ENCODE peak calls at places on chromosomes 7 and 10, in five cellular contexts. P, T, Z, C and N are unnamed samples.

GRCh38 chr10:25707541-25707940 is 226.5 kb upstream of the MYO3A start:
- DNase-seq in Z (no peak), P (no peak), C (no peak), T (no peak), N (no peak)

GRCh38 chr7:90698616-90699015 is 102.5 kb downstream of the CDK14 start:
- DNase-seq in C (no peak), P (no peak), Z (no peak), T (no peak), N (no peak)

GRCh38 chr10:117464176-117464575 is 78.4 kb upstream of the EMX2 start:
- DNase-seq in P (no peak), C (no peak), T (no peak), Z (no peak), N (no peak)

GRCh38 chr10:118832242-118832651 is 77.5 kb upstream of the CACUL1 start:
- DNase-seq in P (no peak), C (peak), T (peak), Z (no peak), N (no peak)

GRCh38 chr10:131722121-131722520 is 178.7 kb upstream of the PPP2R2D start:
- DNase-seq in Z (no peak), C (no peak), P (no peak), T (no peak), N (no peak)

GRCh38 chr10:72334196-72334831 is 20.4 kb downstream of the DNAJB12 start:
- DNase-seq in T (no peak), Z (no peak), C (peak), P (peak), N (no peak)

GRCh38 chr7:65827366-65827765 is 45.5 kb upstream of the VKORC1L1 start:
- DNase-seq in P (no peak), T (no peak), Z (no peak), C (no peak), N (no peak)

GRCh38 chr7:130878785-130879184 is 144.8 kb upstream of the KLF14 start:
- DNase-seq in T (no peak), C (no peak), Z (no peak), P (no peak), N (no peak)

GRCh38 chr7:17130281-17131059 is 168.0 kb upstream of the AHR start:
- DNase-seq in P (no peak), C (no peak), Z (no peak), T (no peak), N (no peak)

GRCh38 chr10:109374215-109374614 is 549.1 kb downstream of the XPNPEP1 start:
- DNase-seq in C (no peak), P (no peak), T (no peak), Z (no peak), N (no peak)

GRCh38 chr10:123614888-123615287 is 51.3 kb upstream of the GPR26 start:
- DNase-seq in T (peak), Z (no peak), P (peak), C (peak), N (peak)

GRCh38 chr10:17617031-17617911 is at the start of gene HACD1:
- DNase-seq in Z (no peak), C (peak), T (no peak), P (peak), N (peak)

GRCh38 chr10:62048473-62048872 is 147.0 kb downstream of the ARID5B start:
- DNase-seq in P (no peak), Z (no peak), C (no peak), T (no peak), N (no peak)

GRCh38 chr10:10680496-10680895 is 337.2 kb upstream of the CELF2 start:
- DNase-seq in Z (no peak), C (no peak), T (no peak), P (no peak), N (no peak)

GRCh38 chr7:2635810-2636701 is 4.3 kb downstream of the TTYH3 start:
- DNase-seq in Z (no peak), P (no peak), C (peak), T (no peak), N (no peak)

GRCh38 chr10:22308390-22308789 is 7.8 kb upstream of the COMMD3 start:
- DNase-seq in Z (no peak), P (no peak), C (no peak), T (no peak), N (no peak)

GRCh38 chr7:126026421-126027088 is 1096.9 kb upstream of the POT1 start:
- DNase-seq in T (no peak), Z (no peak), C (no peak), P (no peak), N (peak)

GRCh38 chr7:44059219-44060090 is 5.9 kb downstream of the PGAM2 start:
- DNase-seq in T (no peak), C (peak), P (peak), Z (no peak), N (no peak)

GRCh38 chr10:99467236-99467999 is 37.0 kb upstream of the GOT1 start:
- DNase-seq in C (no peak), P (no peak), T (no peak), Z (no peak), N (no peak)

GRCh38 chr10:104104926-104105325 is 17.0 kb upstream of the SFR1 start:
- DNase-seq in P (no peak), C (no peak), T (no peak), Z (no peak), N (no peak)

GRCh38 chr10:73948947-73949633 is 38.2 kb downstream of the PLAU start:
- DNase-seq in C (no peak), Z (no peak), P (no peak), T (no peak), N (no peak)

GRCh38 chr7:8389898-8390642 is 43.3 kb upstream of the NXPH1 start:
- DNase-seq in P (no peak), C (peak), T (no peak), Z (no peak), N (peak)

GRCh38 chr10:111119637-111120036 is 42.8 kb downstream of the ADRA2A start:
- DNase-seq in P (no peak), Z (no peak), T (no peak), C (no peak), N (no peak)

GRCh38 chr10:66714741-66715140 is 211.1 kb upstream of the LRRTM3 start:
- DNase-seq in Z (no peak), P (no peak), T (no peak), C (no peak), N (no peak)

GRCh38 chr10:17981766-17982380 is 30.2 kb downstream of the SLC39A12 start:
- DNase-seq in P (no peak), C (no peak), Z (no peak), T (no peak), N (peak)

GRCh38 chr7:44326261-44327125 is 1.1 kb upstream of the CAMK2B start:
- DNase-seq in C (no peak), T (peak), Z (no peak), P (no peak), N (no peak)

GRCh38 chr7:81549484-81550016 is 220.3 kb downstream of the HGF start:
- DNase-seq in C (no peak), Z (no peak), T (no peak), P (no peak), N (no peak)

GRCh38 chr7:55119571-55119970 is 100.8 kb downstream of the EGFR start:
- DNase-seq in P (no peak), C (no peak), Z (no peak), T (no peak), N (no peak)

GRCh38 chr7:139370301-139370942 is 10.7 kb downstream of the LUC7L2 start:
- DNase-seq in P (no peak), T (no peak), Z (no peak), C (no peak), N (no peak)

GRCh38 chr7:106895246-106895864 is 30.3 kb downstream of the PIK3CG start:
- DNase-seq in T (no peak), C (peak), Z (no peak), P (peak), N (no peak)

GRCh38 chr7:153840861-153841260 is 211.3 kb upstream of the DPP6 start:
- DNase-seq in Z (no peak), P (no peak), T (no peak), C (no peak), N (no peak)

GRCh38 chr10:24541239-24541753 is 182.4 kb downstream of the ARHGAP21 start:
- DNase-seq in Z (no peak), T (no peak), P (no peak), C (no peak), N (no peak)

GRCh38 chr7:153193144-153193595 is 433.6 kb downstream of the ACTR3B start:
- DNase-seq in P (no peak), Z (no peak), C (no peak), T (no peak), N (peak)

GRCh38 chr7:68700414-68700813 is 897.9 kb upstream of the AUTS2 start:
- DNase-seq in T (no peak), C (no peak), Z (no peak), P (no peak), N (no peak)

GRCh38 chr10:80148166-80148805 is 15.8 kb downstream of the PLAC9 start:
- DNase-seq in P (no peak), T (no peak), Z (no peak), C (no peak), N (no peak)

GRCh38 chr7:46175221-46175620 is 254.1 kb upstream of the IGFBP3 start:
- DNase-seq in C (no peak), T (no peak), P (no peak), Z (no peak), N (no peak)

GRCh38 chr10:86294346-86295265 is 72.0 kb downstream of the GRID1 start:
- DNase-seq in T (no peak), Z (no peak), P (no peak), C (no peak), N (no peak)

GRCh38 chr7:3154881-3155494 is 111.3 kb upstream of the CARD11 start:
- DNase-seq in C (peak), T (no peak), P (no peak), Z (no peak), N (peak)

GRCh38 chr10:124003481-124004371 is 89.7 kb downstream of the CHST15 start:
- DNase-seq in Z (no peak), C (no peak), P (no peak), T (no peak), N (no peak)

DNA sequence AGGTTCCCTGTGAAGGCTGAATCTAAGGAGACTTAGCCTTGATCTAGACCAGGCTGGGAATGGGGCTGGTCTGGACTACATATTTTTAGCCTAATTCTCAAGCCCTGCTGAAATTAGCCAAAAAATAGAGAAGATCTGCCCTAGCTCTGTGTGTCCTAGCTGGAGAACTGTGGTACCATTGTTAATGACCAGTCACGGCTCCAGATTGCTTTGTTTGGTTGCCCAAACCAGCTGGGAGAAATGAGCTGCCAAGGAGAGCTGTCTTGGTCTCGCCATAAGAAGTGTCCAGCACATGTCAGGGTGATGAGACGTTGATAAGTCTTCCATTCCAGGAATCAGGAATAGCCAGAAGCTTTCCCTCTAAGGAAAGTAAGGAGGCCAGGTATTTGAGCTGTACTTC is 20.7 kb downstream of the GBX1 start:
- DNase-seq in C (no peak), Z (no peak), T (no peak), P (no peak), N (no peak)
- TF ChIP-seq POLR2A in C (no peak), Z (no peak), T (no peak), P (no peak), N (no peak)

GRCh38 chr10:2746638-2747037 is 320.7 kb upstream of the PFKP start:
- DNase-seq in P (no peak), Z (no peak), C (no peak), T (no peak), N (no peak)
- TF ChIP-seq POLR2A in P (no peak), Z (no peak), C (no peak), T (no peak), N (no peak)

GRCh38 chr10:15088428-15089261 is at the start of gene ACBD7:
- DNase-seq in P (peak), Z (peak), C (peak), T (peak), N (peak)

GRCh38 chr10:15083674-15084501 is 4.7 kb downstream of the ACBD7 start:
- DNase-seq in P (no peak), Z (no peak), C (no peak), T (no peak), N (peak)

GRCh38 chr10:15084502-15084922 is 4.1 kb downstream of the ACBD7 start:
- DNase-seq in C (peak), Z (no peak), T (no peak), P (peak), N (peak)
- TF ChIP-seq POLR2A in C (no peak), Z (no peak), T (no peak), P (no peak), N (no peak)

GRCh38 chr7:114628362-114628761 is 213.7 kb downstream of the FOXP2 start:
- DNase-seq in T (no peak), P (no peak), C (no peak), Z (no peak), N (no peak)
- TF ChIP-seq POLR2A in T (no peak), P (no peak), C (no peak), Z (no peak), N (no peak)

DNA sequence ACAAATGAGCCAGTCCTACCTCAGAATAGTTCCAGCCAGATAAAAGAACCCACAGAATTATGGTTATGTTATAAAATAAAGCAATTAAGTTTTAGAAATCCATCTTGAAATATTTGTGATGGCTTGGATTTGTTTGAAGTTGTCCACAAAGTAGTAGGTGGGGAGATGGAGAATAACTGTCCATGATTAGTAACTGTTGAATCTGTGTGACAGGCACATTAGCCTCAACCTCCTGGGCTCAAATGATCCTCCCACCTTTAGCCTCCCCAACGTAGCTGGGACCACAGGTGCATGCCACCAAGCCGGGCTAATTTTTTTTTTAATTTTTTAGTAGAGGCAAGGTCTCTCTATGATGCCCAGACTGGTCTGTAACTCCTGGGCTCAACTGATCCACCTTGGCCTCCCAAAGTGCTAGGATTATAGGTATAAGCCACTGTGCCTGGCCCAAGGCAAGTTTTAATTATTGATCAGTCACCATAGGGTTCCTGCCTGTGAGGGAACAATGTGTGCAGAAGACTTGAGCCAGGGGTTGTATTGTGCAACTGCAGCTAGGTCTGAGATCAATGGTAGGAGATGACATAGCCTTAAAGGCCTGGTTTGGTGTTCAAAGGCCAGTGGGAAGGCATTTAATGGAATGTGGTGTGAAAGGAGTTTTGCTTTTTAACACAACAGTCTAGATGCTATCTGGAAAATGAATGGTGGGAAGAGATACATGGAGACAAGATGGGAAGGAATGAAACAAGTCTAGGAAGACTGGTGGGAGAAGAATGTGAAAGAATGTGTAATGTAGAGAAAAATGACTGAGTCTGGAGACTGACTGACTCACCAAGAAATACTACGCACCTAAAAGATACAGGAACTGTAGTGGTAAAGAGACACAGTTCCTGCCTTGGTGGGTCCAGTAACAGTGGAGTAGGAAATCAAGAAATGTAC is 9.8 kb downstream of the HNRNPF start:
- DNase-seq in P (no peak), Z (no peak), C (no peak), T (no peak), N (no peak)
- TF ChIP-seq POLR2A in P (no peak), Z (no peak), C (no peak), T (no peak), N (no peak)

DNA sequence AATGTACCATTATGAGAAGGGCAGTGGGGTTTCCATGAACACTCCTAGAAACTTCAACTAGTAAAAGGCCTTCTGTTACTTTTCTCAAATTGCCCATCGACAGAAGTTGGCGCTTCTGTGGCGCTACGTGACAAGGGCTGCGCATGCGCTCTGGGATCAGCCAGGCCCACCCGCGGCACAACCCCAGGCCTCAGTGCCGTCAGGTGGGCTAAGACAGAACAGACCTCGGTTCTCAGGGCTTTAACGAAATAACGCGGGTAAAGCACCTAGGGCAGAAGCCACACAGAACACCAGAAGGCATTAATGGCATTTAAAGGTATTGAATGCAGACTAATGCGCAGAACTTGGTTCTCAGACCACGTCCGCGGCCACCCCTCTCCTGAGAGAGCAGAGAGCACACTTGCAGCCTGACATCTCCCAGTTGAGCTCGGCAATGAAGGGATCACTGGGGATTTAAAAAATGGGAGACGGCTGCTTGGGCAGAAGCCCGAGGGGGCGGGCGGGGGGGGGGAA is 67.6 kb upstream of the CTNNA3 start:
- DNase-seq in T (peak), Z (no peak), C (peak), P (peak), N (peak)
- TF ChIP-seq POLR2A in T (no peak), Z (no peak), C (no peak), P (no peak), N (no peak)

DNA sequence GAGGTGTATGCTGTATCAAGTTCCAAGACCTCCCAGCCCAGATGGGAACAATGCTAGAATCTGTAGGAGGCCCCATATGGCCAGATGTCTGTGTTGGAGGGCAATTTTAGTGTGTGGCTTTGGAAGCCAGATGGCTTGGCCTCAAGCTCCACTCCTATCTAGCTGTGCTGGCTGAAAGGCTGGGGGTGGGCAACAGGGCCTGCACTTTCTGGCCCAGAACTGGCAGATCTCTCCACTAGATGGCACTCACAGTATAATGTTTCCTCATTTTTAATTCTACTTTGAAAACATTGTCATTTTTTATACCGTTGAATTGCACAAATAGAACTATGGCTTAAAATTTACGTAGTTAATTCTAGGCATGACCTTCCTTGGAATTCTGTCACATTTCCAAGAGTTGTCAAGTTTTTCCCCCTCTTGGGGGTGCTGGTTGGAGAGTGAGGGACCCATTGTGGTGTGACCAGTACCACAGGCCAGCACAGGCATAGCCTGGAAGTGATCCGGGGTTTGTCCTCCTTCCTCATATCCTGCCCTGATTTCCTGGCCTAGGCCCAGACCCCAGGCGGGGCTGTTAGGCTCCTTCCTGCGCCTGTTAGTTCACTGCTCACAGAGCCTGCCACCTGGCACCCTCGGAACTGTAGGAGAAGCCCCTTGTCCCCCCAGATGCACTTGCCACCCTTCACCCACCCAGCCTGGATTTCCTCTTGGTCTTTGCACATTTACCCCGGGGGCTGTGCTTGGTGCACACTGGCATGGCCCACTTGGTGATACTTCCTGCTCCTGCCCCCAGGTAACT is 52.9 kb downstream of the ARHGAP22 start:
- DNase-seq in P (peak), T (no peak), Z (no peak), C (peak), N (peak)
- TF ChIP-seq POLR2A in P (no peak), T (no peak), Z (no peak), C (no peak), N (no peak)